ENCODE peak calls at places on chromosome 15, in four cellular contexts. One of them, this sample, is unnamed.

GRCh38 chr15:48644827-48645557 is 517 bp downstream of the FBN1 start:
- DNase-seq in A549: peak; percentile 58
- DNase-seq in ovary: peak; percentile 79
- DNase-seq in lower leg skin: no peak
- DNase-seq in this sample: no peak

GRCh38 chr15:96428742-96429141 is 98.2 kb downstream of the NR2F2 start:
- DNase-seq in lower leg skin: peak; percentile 23
- DNase-seq in ovary: no peak
- DNase-seq in A549: peak; percentile 50
- DNase-seq in this sample: no peak

GRCh38 chr15:62641782-62642181 is 400.8 kb upstream of the TPM1 start:
- DNase-seq in lower leg skin: no peak
- DNase-seq in ovary: no peak
- DNase-seq in A549: no peak
- DNase-seq in this sample: peak; percentile 28

GRCh38 chr15:33119865-33120264 is 74.6 kb downstream of the FMN1 start:
- DNase-seq in lower leg skin: no peak
- DNase-seq in ovary: no peak
- DNase-seq in A549: no peak
- DNase-seq in this sample: no peak

GRCh38 chr15:70480196-70480856 is 283.0 kb downstream of the UACA start:
- DNase-seq in lower leg skin: no peak
- DNase-seq in A549: no peak
- DNase-seq in ovary: no peak
- DNase-seq in this sample: no peak

GRCh38 chr15:62880278-62880677 is 162.3 kb upstream of the TPM1 start:
- DNase-seq in lower leg skin: no peak
- DNase-seq in ovary: no peak
- DNase-seq in A549: no peak
- DNase-seq in this sample: no peak

GRCh38 chr15:48021336-48022086 is 99.3 kb upstream of the SLC24A5 start:
- DNase-seq in lower leg skin: no peak
- DNase-seq in ovary: no peak
- DNase-seq in A549: no peak
- DNase-seq in this sample: no peak

GRCh38 chr15:42057744-42058646 is 36.4 kb downstream of the PLA2G4D start:
- DNase-seq in lower leg skin: peak; percentile 57
- DNase-seq in A549: no peak
- DNase-seq in ovary: no peak
- DNase-seq in this sample: no peak

GRCh38 chr15:80588801-80589200 is 106.3 kb upstream of the ABHD17C start:
- DNase-seq in ovary: no peak
- DNase-seq in lower leg skin: no peak
- DNase-seq in A549: peak; percentile 90
- DNase-seq in this sample: no peak

GRCh38 chr15:68930268-68931022 is at the start of gene SPESP1:
- DNase-seq in lower leg skin: peak; percentile 17
- DNase-seq in ovary: peak; percentile 87
- DNase-seq in A549: no peak
- DNase-seq in this sample: no peak

GRCh38 chr15:83845230-83845629 is 191.3 kb downstream of the ADAMTSL3 start:
- DNase-seq in A549: no peak
- DNase-seq in lower leg skin: peak; percentile 37
- DNase-seq in ovary: no peak
- DNase-seq in this sample: peak; percentile 82

GRCh38 chr15:101536875-101537405 is 47.4 kb upstream of the PCSK6 start:
- DNase-seq in lower leg skin: no peak
- DNase-seq in ovary: no peak
- DNase-seq in A549: no peak
- DNase-seq in this sample: peak; percentile 81

GRCh38 chr15:33298631-33299030 is 12.1 kb upstream of the RYR3 start:
- DNase-seq in A549: no peak
- DNase-seq in lower leg skin: no peak
- DNase-seq in ovary: no peak
- DNase-seq in this sample: no peak

GRCh38 chr15:27878841-27879240 is 220.3 kb downstream of the OCA2 start:
- DNase-seq in ovary: no peak
- DNase-seq in A549: no peak
- DNase-seq in lower leg skin: no peak
- DNase-seq in this sample: no peak

GRCh38 chr15:98799461-98799971 is 151.2 kb downstream of the IGF1R start:
- DNase-seq in A549: peak; percentile 61
- DNase-seq in ovary: no peak
- DNase-seq in lower leg skin: no peak
- DNase-seq in this sample: peak; percentile 81

GRCh38 chr15:77430213-77430612 is 9.5 kb downstream of the HMG20A start:
- DNase-seq in A549: no peak
- DNase-seq in lower leg skin: no peak
- DNase-seq in ovary: no peak
- DNase-seq in this sample: no peak

GRCh38 chr15:35211240-35211952 is 126.3 kb upstream of the NANOGP8 start:
- DNase-seq in A549: no peak
- DNase-seq in ovary: no peak
- DNase-seq in lower leg skin: no peak
- DNase-seq in this sample: no peak

GRCh38 chr15:99057697-99058420 is 47.0 kb upstream of the SYNM start:
- DNase-seq in lower leg skin: no peak
- DNase-seq in A549: no peak
- DNase-seq in ovary: peak; percentile 40
- DNase-seq in this sample: no peak

GRCh38 chr15:66169023-66169422 is 84.5 kb downstream of the MEGF11 start:
- DNase-seq in lower leg skin: no peak
- DNase-seq in A549: no peak
- DNase-seq in ovary: no peak
- DNase-seq in this sample: no peak

GRCh38 chr15:67142142-67143092 is 77.0 kb downstream of the SMAD3 start:
- DNase-seq in ovary: no peak
- DNase-seq in lower leg skin: no peak
- DNase-seq in A549: peak; percentile 71
- DNase-seq in this sample: no peak

GRCh38 chr15:70815604-70816003 is 38.4 kb downstream of the LARP6 start:
- DNase-seq in A549: peak; percentile 53
- DNase-seq in lower leg skin: no peak
- DNase-seq in ovary: no peak
- DNase-seq in this sample: no peak

DNA sequence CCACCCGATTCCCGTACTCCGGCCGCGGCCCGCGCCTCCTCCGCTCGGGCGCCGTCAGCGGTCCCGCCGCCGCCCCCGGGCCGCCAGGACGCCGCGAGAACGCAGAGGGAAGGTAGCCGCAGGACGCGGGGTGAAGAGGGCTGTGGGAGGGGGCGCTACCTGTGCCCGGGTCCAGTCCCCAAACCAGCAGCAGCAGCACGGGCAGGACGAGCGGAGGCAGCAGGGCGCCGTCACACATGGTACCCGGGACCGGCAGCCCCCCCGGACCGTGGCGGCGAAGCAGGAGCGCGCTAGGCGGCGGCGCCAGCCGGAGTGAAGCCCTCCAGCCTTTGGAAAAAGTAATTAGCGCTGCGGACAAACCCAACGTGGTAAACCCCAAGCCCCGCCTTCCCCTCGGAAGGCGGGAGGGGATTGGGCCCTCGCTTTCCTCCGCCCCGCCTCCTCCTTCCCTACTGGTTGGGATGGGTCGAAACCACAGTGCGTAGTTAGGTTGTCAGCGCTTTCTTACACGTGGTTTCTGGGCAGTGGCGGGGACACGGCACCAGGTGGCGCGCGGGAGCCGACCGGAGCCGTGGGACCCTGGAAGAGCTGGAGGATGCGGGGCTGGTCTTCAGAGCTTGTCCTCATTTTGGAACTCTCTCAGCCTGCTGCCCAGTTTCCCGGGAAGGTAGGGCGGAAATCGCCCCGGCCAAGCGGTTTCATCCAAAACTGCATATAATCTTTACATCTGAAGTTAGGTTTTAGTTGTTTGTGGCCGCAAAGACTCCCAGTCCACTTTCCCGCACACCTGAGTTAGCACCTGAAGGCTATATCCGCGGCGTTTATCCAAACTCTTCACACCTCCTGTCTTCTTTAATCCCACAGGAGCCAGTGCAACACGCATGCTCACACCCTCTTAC is at the start of gene ADAMTS17:
- DNase-seq in ovary: peak; percentile 97
- DNase-seq in A549: peak; percentile 94
- DNase-seq in lower leg skin: peak; percentile 97
- DNase-seq in this sample: peak; percentile 97
- TF ChIP-seq POLR2A in ovary: peak; percentile 84
- TF ChIP-seq POLR2A in A549: no peak
- TF ChIP-seq POLR2A in lower leg skin: no peak
- TF ChIP-seq POLR2A in this sample: peak; percentile 62

GRCh38 chr15:79453446-79453845 is 21.3 kb downstream of the MINAR1 start:
- DNase-seq in ovary: no peak
- DNase-seq in A549: no peak
- DNase-seq in lower leg skin: no peak
- DNase-seq in this sample: no peak
- H3K4me3 ChIP-seq in ovary: no peak overlapping the region
- H3K4me3 ChIP-seq in A549: no peak overlapping the region
- H3K4me3 ChIP-seq in lower leg skin: no peak overlapping the region
- H3K4me3 ChIP-seq in this sample: no peak overlapping the region

GRCh38 chr15:73632670-73633058 is 525 bp downstream of the NPTN start:
- DNase-seq in ovary: no peak
- DNase-seq in A549: no peak
- DNase-seq in lower leg skin: peak; percentile 34
- DNase-seq in this sample: no peak

GRCh38 chr15:73633991-73634495 is 854 bp upstream of the NPTN start:
- DNase-seq in A549: peak; percentile 69
- DNase-seq in lower leg skin: peak; percentile 44
- DNase-seq in ovary: no peak
- DNase-seq in this sample: no peak

GRCh38 chr15:73630796-73631471 is 2.3 kb downstream of the NPTN start:
- DNase-seq in lower leg skin: no peak
- DNase-seq in ovary: no peak
- DNase-seq in A549: no peak
- DNase-seq in this sample: no peak

GRCh38 chr15:73633111-73633990 is at the start of gene NPTN:
- DNase-seq in ovary: peak; percentile 99
- DNase-seq in A549: peak; percentile 98
- DNase-seq in lower leg skin: peak; percentile 98
- DNase-seq in this sample: peak; percentile 98

GRCh38 chr15:73631915-73632669 is 1.1 kb downstream of the NPTN start:
- DNase-seq in ovary: no peak
- DNase-seq in A549: peak; percentile 26
- DNase-seq in lower leg skin: peak; percentile 62
- DNase-seq in this sample: no peak
- TF ChIP-seq POLR2A in ovary: peak; percentile 15
- TF ChIP-seq POLR2A in A549: no peak
- TF ChIP-seq POLR2A in lower leg skin: no peak
- TF ChIP-seq POLR2A in this sample: peak; percentile 21

GRCh38 chr15:36879568-36880225 is 220.7 kb downstream of the MEIS2 start:
- DNase-seq in A549: no peak
- DNase-seq in ovary: no peak
- DNase-seq in lower leg skin: no peak
- DNase-seq in this sample: no peak
- H3K4me3 ChIP-seq in A549: no peak overlapping the region
- H3K4me3 ChIP-seq in ovary: no peak overlapping the region
- H3K4me3 ChIP-seq in lower leg skin: no peak overlapping the region
- H3K4me3 ChIP-seq in this sample: no peak overlapping the region